ENCODE peak calls at places on chromosomes 13 and 19, in ten cellular contexts. N is BJ; F is neural progenitor cell; K is CD8-positive, alpha-beta memory T cell; C is epithelial cell of proximal tubule; S is AG04449; A is A549; V is fibroblast of lung; J is choroid plexus epithelial cell; I is astrocyte of the spinal cord. Q is an unnamed sample.

GRCh38 chr19:3725121-3725520 is 16.9 kb downstream of the TJP3 start:
- DNase-seq in C (no peak), N (no peak), A (no peak), J (no peak), S (no peak), I (no peak), F (no peak), V (no peak), K (no peak), Q (no peak)

GRCh38 chr13:98752111-98752941 is at the start of gene SLC15A1:
- DNase-seq in K (no peak), N (no peak), S (no peak), C (no peak), V (no peak), J (no peak), I (no peak), A (no peak), F (peak), Q (no peak)

GRCh38 chr19:45962021-45962420 is 11.6 kb downstream of the NOVA2 start:
- DNase-seq in N (no peak), V (no peak), I (no peak), K (no peak), C (no peak), S (no peak), A (no peak), J (no peak), F (no peak), Q (no peak)

GRCh38 chr13:99403458-99403971 is 96.3 kb upstream of the GPR183 start:
- DNase-seq in V (no peak), K (peak), J (no peak), S (no peak), N (no peak), A (no peak), F (no peak), C (no peak), I (no peak), Q (no peak)

GRCh38 chr19:5580116-5580515 is 12.4 kb upstream of the TINCR start:
- DNase-seq in V (no peak), N (no peak), S (no peak), I (peak), A (no peak), F (no peak), C (no peak), J (peak), K (no peak), Q (no peak)

GRCh38 chr13:27569405-27569804 is 50.9 kb downstream of the LNX2 start:
- DNase-seq in N (no peak), K (no peak), F (no peak), V (no peak), C (no peak), I (no peak), A (no peak), J (no peak), S (no peak), Q (no peak)

GRCh38 chr19:57056972-57057371 is 62.8 kb upstream of the USP29 start:
- DNase-seq in F (no peak), C (no peak), A (no peak), I (no peak), K (no peak), V (no peak), J (peak), N (no peak), S (no peak), Q (no peak)

GRCh38 chr19:46402725-46403124 is 10.6 kb downstream of the CCDC8 start:
- DNase-seq in N (no peak), S (no peak), J (no peak), A (no peak), K (no peak), C (no peak), F (no peak), I (no peak), V (no peak), Q (no peak)

DNA sequence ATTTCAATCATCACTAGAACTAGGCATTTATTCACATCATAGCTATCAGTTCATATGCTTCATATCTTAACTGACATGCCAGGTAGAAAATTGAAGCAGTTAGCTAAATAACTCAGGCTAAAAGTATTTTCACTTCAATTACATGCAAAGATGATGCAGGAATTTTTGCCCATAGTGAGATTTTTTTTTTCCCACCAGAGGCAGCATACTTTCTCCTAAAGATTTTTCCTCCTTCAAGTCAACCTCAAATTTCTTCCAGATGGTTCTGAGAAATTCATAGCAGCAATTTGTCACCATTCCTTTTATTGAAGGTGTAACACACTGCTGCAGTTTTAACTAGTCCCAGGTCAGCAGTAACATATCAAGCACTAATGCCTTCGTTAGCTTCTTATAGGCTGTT is 141.9 kb downstream of the SUCLA2 start:
- DNase-seq in I (peak), A (no peak), J (peak), F (no peak), S (peak), K (no peak), C (no peak), V (peak), N (no peak), Q (no peak)
- H3K4me3 ChIP-seq in I (no peak), A (no peak), J (no peak), F (no peak), S (no peak), K (no peak), C (no peak), V (no peak), N (no peak), Q (no peak)

GRCh38 chr13:97710797-97711196 is 242.7 kb upstream of the IPO5 start:
- DNase-seq in A (no peak), F (no peak), J (no peak), K (no peak), I (no peak), V (no peak), N (no peak), S (no peak), C (no peak), Q (no peak)
- H3K4me3 ChIP-seq in A (no peak), F (no peak), J (no peak), K (no peak), I (no peak), V (no peak), N (no peak), S (no peak), C (no peak), Q (no peak)

GRCh38 chr13:23946900-23947299 is 49.6 kb upstream of the C1QTNF9B start:
- DNase-seq in K (no peak), N (no peak), F (no peak), I (no peak), S (no peak), V (no peak), A (no peak), J (no peak), C (no peak), Q (no peak)

GRCh38 chr13:23947893-23948292 is 50.6 kb upstream of the C1QTNF9B start:
- DNase-seq in V (no peak), F (no peak), S (no peak), J (no peak), K (no peak), C (no peak), A (no peak), I (no peak), N (no peak), Q (no peak)

GRCh38 chr13:23949200-23949599 is 51.9 kb upstream of the C1QTNF9B start:
- DNase-seq in J (no peak), V (no peak), A (no peak), I (no peak), K (no peak), C (no peak), S (no peak), F (no peak), N (no peak), Q (no peak)

GRCh38 chr13:23950736-23951510 is 53.6 kb upstream of the C1QTNF9B start:
- DNase-seq in F (no peak), N (no peak), S (no peak), K (no peak), J (no peak), V (peak), A (no peak), I (no peak), C (no peak), Q (no peak)

GRCh38 chr13:23949736-23950135 is 52.4 kb upstream of the C1QTNF9B start:
- DNase-seq in J (no peak), A (no peak), S (no peak), C (no peak), V (no peak), N (no peak), F (no peak), I (no peak), K (no peak), Q (no peak)
- H3K4me3 ChIP-seq in J (no peak), A (no peak), S (no peak), C (no peak), V (no peak), N (no peak), F (no peak), I (no peak), K (no peak), Q (no peak)

GRCh38 chr19:41328157-41328817 is 18.3 kb downstream of the CCDC97 start:
- DNase-seq in C (no peak), J (peak), N (no peak), I (peak), F (no peak), V (peak), K (no peak), S (no peak), A (peak), Q (no peak)
- H3K4me3 ChIP-seq in C (no peak), J (no peak), N (no peak), I (no peak), F (no peak), V (no peak), K (peak), S (no peak), A (no peak), Q (no peak)

GRCh38 chr13:78608254-78608704 is 4.9 kb upstream of the POU4F1 start:
- DNase-seq in F (peak), V (no peak), N (no peak), J (no peak), A (no peak), K (no peak), C (no peak), S (no peak), I (no peak), Q (no peak)
- H3K4me3 ChIP-seq in F (peak), V (peak), N (no peak), J (no peak), A (peak), K (peak), C (no peak), S (peak), I (no peak), Q (no peak)

DNA sequence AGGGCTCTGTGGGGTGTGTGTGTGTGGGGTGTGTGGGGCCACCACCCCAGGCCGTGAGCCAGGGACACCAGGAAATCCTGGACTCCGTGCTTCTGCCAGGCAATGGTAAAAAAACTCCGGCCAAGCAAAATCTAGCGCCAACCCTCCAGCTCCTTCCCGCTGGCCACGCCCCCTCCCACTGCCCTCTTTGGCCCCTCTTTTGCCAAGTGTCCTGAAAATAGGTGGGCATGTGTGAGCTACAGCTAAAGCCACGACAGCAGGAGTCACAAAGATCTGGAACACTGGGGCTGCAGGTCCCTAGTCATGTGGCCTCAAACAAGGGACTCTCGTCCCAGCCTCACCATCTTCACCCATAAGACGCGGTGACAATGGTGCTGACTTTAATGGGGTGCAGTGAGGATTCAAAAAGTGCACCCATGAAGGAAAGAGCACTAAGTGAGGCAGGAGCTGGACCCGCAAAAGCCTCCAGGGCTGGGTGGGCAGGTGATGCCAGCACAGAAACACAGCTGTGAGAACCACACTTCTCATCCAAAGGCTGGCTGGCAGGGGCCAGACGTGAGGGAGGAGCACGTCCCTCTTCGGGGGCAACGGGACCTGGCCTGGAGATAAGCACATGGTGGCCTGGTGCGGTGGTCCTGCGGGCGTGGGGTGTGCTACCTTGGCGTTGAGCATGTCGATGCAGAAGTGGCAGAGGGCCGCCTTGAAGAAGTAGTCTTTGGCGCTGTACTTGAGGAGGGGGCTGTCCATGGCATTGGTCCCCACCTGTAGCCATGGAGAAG is 7.5 kb upstream of the KPTN start:
- DNase-seq in I (no peak), A (no peak), F (no peak), C (no peak), J (no peak), K (no peak), N (no peak), V (no peak), S (no peak), Q (no peak)
- H3K4me3 ChIP-seq in I (no peak), A (no peak), F (no peak), C (no peak), J (no peak), K (no peak), N (no peak), V (no peak), S (no peak), Q (no peak)

DNA sequence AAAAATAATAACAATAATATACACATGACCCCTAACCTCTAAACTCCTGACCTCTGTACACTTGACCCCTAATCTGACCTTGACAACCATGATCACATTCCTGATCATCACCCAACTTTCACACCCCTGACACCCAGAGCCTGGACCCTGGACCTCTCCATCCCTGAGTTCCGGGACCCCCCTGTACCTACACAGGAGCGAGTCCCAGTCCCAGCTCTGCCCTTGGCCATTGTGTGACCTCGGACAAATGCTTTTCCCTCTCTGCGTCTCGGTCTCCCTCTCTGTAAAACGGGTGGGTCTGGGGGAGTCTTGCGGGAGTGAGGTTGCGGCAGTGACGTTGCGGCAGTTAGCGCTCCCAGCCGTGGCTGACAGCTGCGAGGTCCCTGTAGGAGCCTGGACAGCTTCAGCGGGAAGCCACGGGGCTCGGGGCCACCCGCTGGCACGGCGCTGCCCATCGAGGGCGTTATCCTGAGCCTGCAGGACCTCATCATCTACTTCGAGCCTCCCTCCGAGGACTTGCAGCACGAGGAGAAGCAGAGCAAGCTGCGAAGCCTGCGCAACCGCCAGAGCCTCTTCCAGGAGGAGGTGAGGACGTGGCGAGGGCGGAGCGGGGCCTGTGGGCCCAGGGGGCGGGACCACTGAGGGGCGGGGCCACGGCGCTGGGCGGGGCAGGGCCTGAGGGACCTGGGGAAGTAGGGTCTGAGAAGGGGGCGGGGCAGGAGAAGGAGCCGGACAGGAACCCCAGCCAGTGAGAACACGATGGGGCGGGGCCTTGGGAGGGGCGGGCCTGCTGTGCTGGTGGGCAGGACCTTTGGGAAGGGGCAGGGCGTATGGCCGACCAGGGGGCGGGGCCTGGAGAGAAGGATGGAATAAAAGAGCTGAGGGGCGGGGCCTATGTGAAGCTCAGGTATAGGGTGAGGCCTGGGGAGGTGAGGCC is 19.2 kb downstream of the RYR1 start:
- DNase-seq in K (no peak), S (no peak), A (peak), F (peak), C (no peak), I (no peak), V (no peak), J (no peak), N (no peak), Q (no peak)
- H3K4me3 ChIP-seq in K (no peak), S (no peak), A (no peak), F (no peak), C (no peak), I (no peak), V (no peak), J (no peak), N (no peak), Q (no peak)

DNA sequence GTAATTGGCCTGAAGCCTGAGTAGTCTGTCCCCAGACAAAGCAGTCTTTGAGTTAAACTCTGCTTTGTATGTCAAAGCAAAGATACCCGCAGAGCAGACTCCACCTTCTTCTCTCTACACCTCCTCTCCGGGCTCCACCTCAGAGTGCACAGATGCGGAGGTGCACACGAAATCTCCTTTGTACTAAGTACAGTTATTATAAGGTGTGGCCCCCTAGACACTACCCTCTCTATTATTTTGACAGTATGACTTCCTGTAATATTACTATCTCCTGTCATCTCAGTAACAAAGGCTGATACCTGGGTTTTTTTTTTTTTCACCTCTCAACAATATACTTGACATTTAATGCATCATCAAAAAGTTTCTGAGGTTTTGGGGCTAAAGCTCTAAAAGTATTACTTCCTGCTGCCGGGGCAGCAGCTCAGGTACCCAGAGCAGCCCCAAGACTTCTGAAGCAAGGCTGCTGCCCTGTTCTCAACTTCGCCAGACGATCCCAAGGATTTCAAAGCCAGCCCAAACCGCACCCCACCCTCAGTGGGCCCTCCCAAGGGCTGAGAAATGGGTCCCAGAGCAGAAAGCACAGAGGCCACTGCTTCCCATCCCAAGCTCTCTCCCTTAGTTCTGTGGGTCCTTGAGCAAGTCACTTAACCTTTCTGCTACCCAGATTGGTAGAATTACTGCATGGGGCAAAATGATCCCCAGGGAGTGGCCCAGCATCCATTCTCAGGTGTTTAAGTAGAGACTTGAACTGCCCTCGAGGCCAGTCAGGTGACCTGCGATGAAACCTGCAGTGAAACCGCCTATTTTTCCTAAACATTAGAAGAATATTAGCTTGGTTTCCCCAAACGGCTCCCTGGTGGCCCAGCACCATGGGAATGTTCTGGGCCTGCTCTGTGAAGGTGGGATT is 180.6 kb downstream of the FOXO1 start:
- DNase-seq in C (no peak), K (peak), F (peak), J (no peak), S (no peak), V (no peak), I (no peak), N (no peak), A (no peak), Q (no peak)
- H3K4me3 ChIP-seq in C (no peak), K (peak), F (no peak), J (no peak), S (no peak), V (no peak), I (no peak), N (no peak), A (no peak), Q (no peak)